ENCODE peak calls at places on chromosomes 3 and 15, in seven cellular contexts. One of them, this sample, is unnamed.

GRCh38 chr3:87228316-87228715 is 1.2 kb downstream of the CHMP2B start:
- DNase-seq in ecto neural progenitor cell: no peak
- DNase-seq in T-helper 1 cell: no peak
- DNase-seq in mucosa of gallbladder: no peak
- DNase-seq in SHP77 treated with DMSO at 0.1 percent for 48 hours: no peak
- DNase-seq in astrocyte of the spinal cord: peak
- DNase-seq in GM19239: no peak
- DNase-seq in this sample: no peak

GRCh38 chr3:71429610-71429988 is 153.9 kb downstream of the FOXP1 start:
- DNase-seq in ecto neural progenitor cell: no peak
- DNase-seq in T-helper 1 cell: no peak
- DNase-seq in mucosa of gallbladder: no peak
- DNase-seq in SHP77 treated with DMSO at 0.1 percent for 48 hours: no peak
- DNase-seq in astrocyte of the spinal cord: no peak
- DNase-seq in GM19239: no peak
- DNase-seq in this sample: no peak

GRCh38 chr3:78707616-78708015 is 1060.2 kb downstream of the ROBO1 start:
- DNase-seq in ecto neural progenitor cell: no peak
- DNase-seq in T-helper 1 cell: no peak
- DNase-seq in mucosa of gallbladder: no peak
- DNase-seq in SHP77 treated with DMSO at 0.1 percent for 48 hours: no peak
- DNase-seq in astrocyte of the spinal cord: no peak
- DNase-seq in GM19239: no peak
- DNase-seq in this sample: no peak

GRCh38 chr3:100044369-100044768 is 69.9 kb downstream of the FILIP1L start:
- DNase-seq in ecto neural progenitor cell: no peak
- DNase-seq in T-helper 1 cell: no peak
- DNase-seq in mucosa of gallbladder: no peak
- DNase-seq in SHP77 treated with DMSO at 0.1 percent for 48 hours: no peak
- DNase-seq in astrocyte of the spinal cord: no peak
- DNase-seq in GM19239: peak
- DNase-seq in this sample: no peak

GRCh38 chr15:63856711-63857458 is 23.1 kb upstream of the HERC1 start:
- DNase-seq in ecto neural progenitor cell: no peak
- DNase-seq in T-helper 1 cell: no peak
- DNase-seq in mucosa of gallbladder: no peak
- DNase-seq in SHP77 treated with DMSO at 0.1 percent for 48 hours: no peak
- DNase-seq in astrocyte of the spinal cord: peak
- DNase-seq in GM19239: no peak
- DNase-seq in this sample: no peak

GRCh38 chr3:60448668-60449067 is 802.6 kb downstream of the FHIT start:
- DNase-seq in ecto neural progenitor cell: no peak
- DNase-seq in T-helper 1 cell: no peak
- DNase-seq in mucosa of gallbladder: no peak
- DNase-seq in SHP77 treated with DMSO at 0.1 percent for 48 hours: no peak
- DNase-seq in astrocyte of the spinal cord: no peak
- DNase-seq in GM19239: no peak
- DNase-seq in this sample: no peak

GRCh38 chr15:58221591-58222241 is 83.5 kb downstream of the AQP9 start:
- DNase-seq in ecto neural progenitor cell: no peak
- DNase-seq in T-helper 1 cell: no peak
- DNase-seq in mucosa of gallbladder: no peak
- DNase-seq in SHP77 treated with DMSO at 0.1 percent for 48 hours: no peak
- DNase-seq in astrocyte of the spinal cord: no peak
- DNase-seq in GM19239: no peak
- DNase-seq in this sample: no peak

GRCh38 chr3:29170894-29171582 is 109.8 kb upstream of the RBMS3 start:
- DNase-seq in ecto neural progenitor cell: no peak
- DNase-seq in T-helper 1 cell: no peak
- DNase-seq in mucosa of gallbladder: no peak
- DNase-seq in SHP77 treated with DMSO at 0.1 percent for 48 hours: no peak
- DNase-seq in astrocyte of the spinal cord: peak
- DNase-seq in GM19239: no peak
- DNase-seq in this sample: no peak